ENCODE peak calls at places on chromosomes 16 and 17, in seven cellular contexts. X, C, O, T, G, R and J are unnamed samples.

GRCh38 chr16:58085584-58086251 is 43.5 kb downstream of the CFAP20 start:
- DNase-seq in C (no peak), X (no peak), O (no peak), T (no peak), R (no peak), G (no peak), J (no peak)

GRCh38 chr16:27189335-27189972 is 13.9 kb upstream of the KDM8 start:
- DNase-seq in R (no peak), X (no peak), O (no peak), C (peak; percentile 28), T (no peak), G (no peak), J (no peak)

GRCh38 chr17:75454193-75454592 is 2.2 kb upstream of the TMEM94 start:
- DNase-seq in R (peak; percentile 37), C (no peak), O (peak; percentile 96), T (no peak), G (no peak), X (no peak), J (no peak)

GRCh38 chr16:81473561-81473960 is 29.0 kb downstream of the CMIP start:
- DNase-seq in C (no peak), R (no peak), G (no peak), T (no peak), O (no peak), X (peak; percentile 72), J (no peak)

GRCh38 chr17:2881295-2881694 is 85.1 kb downstream of the RAP1GAP2 start:
- DNase-seq in X (no peak), R (no peak), T (no peak), O (no peak), G (no peak), C (no peak), J (no peak)

GRCh38 chr17:9356488-9356911 is 219.1 kb downstream of the STX8 start:
- DNase-seq in X (peak; percentile 20), T (no peak), R (no peak), C (no peak), O (peak; percentile 56), G (no peak), J (no peak)

GRCh38 chr16:79210629-79211028 is 389.9 kb downstream of the MAF start:
- DNase-seq in C (no peak), R (no peak), O (no peak), X (no peak), T (no peak), G (no peak), J (no peak)

GRCh38 chr17:12963505-12963904 is 54.3 kb downstream of the ELAC2 start:
- DNase-seq in C (no peak), R (no peak), X (no peak), T (no peak), O (no peak), G (no peak), J (no peak)

GRCh38 chr16:2734844-2735243 is 14.8 kb upstream of the PRSS27 start:
- DNase-seq in G (no peak), C (no peak), O (no peak), R (no peak), X (no peak), T (no peak), J (no peak)

GRCh38 chr16:10551881-10552280 is 28.5 kb downstream of the EMP2 start:
- DNase-seq in R (no peak), O (no peak), C (no peak), G (no peak), T (no peak), X (no peak), J (no peak)

GRCh38 chr17:79907217-79907715 is 68.0 kb upstream of the CBX4 start:
- DNase-seq in R (no peak), G (no peak), C (no peak), X (no peak), O (no peak), T (no peak), J (no peak)

GRCh38 chr16:49436181-49436580 is 62.6 kb downstream of the C16orf78 start:
- DNase-seq in X (no peak), G (no peak), O (no peak), T (no peak), R (no peak), C (no peak), J (no peak)

GRCh38 chr17:67422887-67423286 is 45.8 kb downstream of the PITPNC1 start:
- DNase-seq in G (no peak), R (no peak), X (no peak), C (no peak), T (no peak), O (no peak), J (no peak)

GRCh38 chr17:68783861-68784260 is 171.3 kb downstream of the ABCA8 start:
- DNase-seq in G (no peak), R (no peak), O (no peak), C (no peak), T (no peak), X (no peak), J (peak; percentile 24)

GRCh38 chr16:79212114-79212791 is 388.3 kb downstream of the MAF start:
- DNase-seq in O (no peak), R (no peak), C (no peak), X (no peak), G (no peak), T (no peak), J (no peak)

GRCh38 chr16:64738321-64738960 is 383.4 kb downstream of the CDH11 start:
- DNase-seq in T (no peak), R (no peak), G (no peak), O (no peak), C (no peak), X (peak; percentile 52), J (peak; percentile 58)

GRCh38 chr16:17416461-17417221 is 54.1 kb downstream of the XYLT1 start:
- DNase-seq in O (peak; percentile 84), T (peak; percentile 14), X (peak; percentile 19), R (peak; percentile 85), C (no peak), G (peak; percentile 49), J (peak; percentile 13)

GRCh38 chr17:16923097-16923903 is 48.6 kb downstream of the TNFRSF13B start:
- DNase-seq in C (peak; percentile 25), O (no peak), T (no peak), R (no peak), X (no peak), G (no peak), J (no peak)

GRCh38 chr17:82889496-82890338 is 49.9 kb upstream of the ZNF750 start:
- DNase-seq in O (no peak), R (no peak), G (no peak), T (no peak), X (no peak), C (peak; percentile 94), J (no peak)

GRCh38 chr17:39981207-39982068 is 831 bp downstream of the PSMD3 start:
- DNase-seq in X (no peak), T (no peak), R (no peak), G (no peak), C (no peak), O (peak; percentile 31), J (no peak)